ENCODE peak calls at places on chromosomes 7 and 10, in seven cellular contexts. C is GM23248, M is SK-N-SH, P is neural progenitor cell, V is MM.1S, U is OCI-LY7, Q is HCT116. I is an unnamed sample.

GRCh38 chr7:131595699-131596098 is 39.3 kb upstream of the PODXL start:
- DNase-seq in C (no peak), M (no peak), P (no peak), V (no peak), U (no peak), Q (no peak), I (no peak)

GRCh38 chr10:117431160-117431559 is 55.9 kb upstream of the PDZD8 start:
- DNase-seq in C (peak; percentile 87), M (no peak), P (peak; percentile 30), V (no peak), U (no peak), Q (peak; percentile 28), I (peak; percentile 60)

GRCh38 chr7:120805636-120806388 is 52.1 kb downstream of the TSPAN12 start:
- DNase-seq in C (peak; percentile 62), M (peak; percentile 59), P (peak; percentile 80), V (peak; percentile 79), U (peak; percentile 66), Q (peak; percentile 40), I (peak; percentile 28)

GRCh38 chr7:33874943-33875342 is 30.4 kb upstream of the BMPER start:
- DNase-seq in C (peak; percentile 92), M (no peak), P (no peak), V (no peak), U (no peak), Q (no peak), I (no peak)

GRCh38 chr7:71206183-71206582 is 74.2 kb downstream of the GALNT17 start:
- DNase-seq in C (no peak), M (no peak), P (no peak), V (no peak), U (no peak), Q (no peak), I (no peak)

GRCh38 chr7:47816647-47817046 is 131.6 kb downstream of the PKD1L1 start:
- DNase-seq in C (peak; percentile 89), M (no peak), P (no peak), V (no peak), U (no peak), Q (no peak), I (peak; percentile 39)

GRCh38 chr10:117462424-117462792 is 80.1 kb upstream of the EMX2 start:
- DNase-seq in C (peak; percentile 62), M (no peak), P (peak; percentile 35), V (no peak), U (no peak), Q (no peak), I (no peak)

GRCh38 chr10:51569467-51569866 is 129.9 kb downstream of the CSTF2T start:
- DNase-seq in C (no peak), M (no peak), P (no peak), V (peak; percentile 58), U (no peak), Q (no peak), I (no peak)

GRCh38 chr7:36019966-36020365 is 133.1 kb upstream of the EEPD1 start:
- DNase-seq in C (no peak), M (no peak), P (no peak), V (no peak), U (no peak), Q (no peak), I (no peak)

GRCh38 chr7:83326223-83326622 is 163.5 kb upstream of the PCLO start:
- DNase-seq in C (no peak), M (no peak), P (no peak), V (no peak), U (no peak), Q (no peak), I (no peak)

GRCh38 chr7:115679976-115680375 is 350.6 kb downstream of the TFEC start:
- DNase-seq in C (peak; percentile 70), M (peak; percentile 4), P (peak; percentile 72), V (peak; percentile 43), U (peak; percentile 5), Q (peak; percentile 38), I (peak; percentile 29)

GRCh38 chr7:23474098-23474828 is 4.0 kb upstream of the IGF2BP3 start:
- DNase-seq in C (peak; percentile 99), M (peak; percentile 94), P (peak; percentile 99), V (peak; percentile 95), U (peak; percentile 99), Q (peak; percentile 90), I (peak; percentile 91)

GRCh38 chr7:127812540-127812939 is 160.5 kb downstream of the SND1 start:
- DNase-seq in C (no peak), M (no peak), P (no peak), V (no peak), U (no peak), Q (no peak), I (no peak)

GRCh38 chr10:88437411-88437810 is 145.7 kb downstream of the RNLS start:
- DNase-seq in C (no peak), M (no peak), P (no peak), V (no peak), U (no peak), Q (no peak), I (peak; percentile 47)

GRCh38 chr10:87864497-87865059 is 1.2 kb downstream of the PTEN start:
- DNase-seq in C (peak; percentile 33), M (no peak), P (peak; percentile 68), V (no peak), U (peak; percentile 60), Q (no peak), I (peak; percentile 43)

GRCh38 chr10:69460576-69461242 is 9.4 kb downstream of the TSPAN15 start:
- DNase-seq in C (no peak), M (no peak), P (no peak), V (no peak), U (no peak), Q (no peak), I (no peak)

GRCh38 chr7:75971309-75971960 is 23.0 kb downstream of the TMEM120A start:
- DNase-seq in C (no peak), M (no peak), P (no peak), V (no peak), U (no peak), Q (no peak), I (no peak)

GRCh38 chr10:111875760-111876159 is 307.8 kb downstream of the GPAM start:
- DNase-seq in C (peak; percentile 2), M (no peak), P (no peak), V (no peak), U (no peak), Q (no peak), I (no peak)

DNA sequence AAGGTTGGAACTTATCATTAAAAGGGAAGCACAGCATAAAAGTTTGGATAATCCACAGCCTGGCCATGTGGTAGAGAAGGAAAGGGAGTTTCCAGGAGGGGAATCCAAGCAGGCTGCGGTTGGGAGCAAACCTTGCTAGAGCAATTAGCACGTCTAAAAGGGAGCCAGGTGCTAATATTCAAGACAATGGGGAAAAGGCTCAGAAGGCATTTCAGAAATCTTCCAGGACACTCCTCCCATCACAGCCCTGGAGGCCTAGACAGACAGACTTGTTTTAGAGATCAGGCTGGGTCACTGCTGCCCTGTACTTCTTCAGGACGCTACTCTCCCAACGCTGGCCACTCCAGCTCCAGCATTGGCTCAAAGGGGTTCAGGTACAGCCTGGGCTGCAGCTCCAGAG is 96.2 kb upstream of the KAT6B start:
- DNase-seq in C (no peak), M (no peak), P (no peak), V (no peak), U (no peak), Q (no peak), I (no peak)
- H2AFZ ChIP-seq in C (no peak overlapping the region), M (no peak overlapping the region), P (peak overlapping the region; percentile 32), V (no peak overlapping the region), U (no peak overlapping the region), Q (no peak overlapping the region), I (no peak overlapping the region)

DNA sequence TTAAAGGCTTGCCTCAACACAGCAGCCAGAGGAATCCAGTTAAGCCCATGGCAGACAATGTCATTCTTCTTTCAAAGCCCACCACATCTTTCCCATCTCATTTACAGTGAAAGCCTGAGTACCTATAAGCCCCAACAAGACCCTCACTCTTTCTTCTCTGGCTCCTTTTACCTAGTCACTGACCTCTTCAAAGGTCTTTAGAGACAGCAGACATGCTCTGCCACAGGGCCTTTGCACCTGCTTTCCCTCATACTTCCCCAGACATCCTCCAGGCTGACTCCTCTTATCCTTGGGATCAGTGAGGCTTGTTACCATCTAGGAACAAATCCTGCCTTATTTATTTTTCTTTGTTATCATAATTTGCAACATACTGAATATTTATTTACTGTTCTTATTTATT is 17.8 kb downstream of the HYAL4 start:
- DNase-seq in C (no peak), M (no peak), P (no peak), V (no peak), U (no peak), Q (no peak), I (no peak)
- H2AFZ ChIP-seq in C (no peak overlapping the region), M (no peak overlapping the region), P (no peak overlapping the region), V (no peak overlapping the region), U (no peak overlapping the region), Q (no peak overlapping the region), I (no peak overlapping the region)

DNA sequence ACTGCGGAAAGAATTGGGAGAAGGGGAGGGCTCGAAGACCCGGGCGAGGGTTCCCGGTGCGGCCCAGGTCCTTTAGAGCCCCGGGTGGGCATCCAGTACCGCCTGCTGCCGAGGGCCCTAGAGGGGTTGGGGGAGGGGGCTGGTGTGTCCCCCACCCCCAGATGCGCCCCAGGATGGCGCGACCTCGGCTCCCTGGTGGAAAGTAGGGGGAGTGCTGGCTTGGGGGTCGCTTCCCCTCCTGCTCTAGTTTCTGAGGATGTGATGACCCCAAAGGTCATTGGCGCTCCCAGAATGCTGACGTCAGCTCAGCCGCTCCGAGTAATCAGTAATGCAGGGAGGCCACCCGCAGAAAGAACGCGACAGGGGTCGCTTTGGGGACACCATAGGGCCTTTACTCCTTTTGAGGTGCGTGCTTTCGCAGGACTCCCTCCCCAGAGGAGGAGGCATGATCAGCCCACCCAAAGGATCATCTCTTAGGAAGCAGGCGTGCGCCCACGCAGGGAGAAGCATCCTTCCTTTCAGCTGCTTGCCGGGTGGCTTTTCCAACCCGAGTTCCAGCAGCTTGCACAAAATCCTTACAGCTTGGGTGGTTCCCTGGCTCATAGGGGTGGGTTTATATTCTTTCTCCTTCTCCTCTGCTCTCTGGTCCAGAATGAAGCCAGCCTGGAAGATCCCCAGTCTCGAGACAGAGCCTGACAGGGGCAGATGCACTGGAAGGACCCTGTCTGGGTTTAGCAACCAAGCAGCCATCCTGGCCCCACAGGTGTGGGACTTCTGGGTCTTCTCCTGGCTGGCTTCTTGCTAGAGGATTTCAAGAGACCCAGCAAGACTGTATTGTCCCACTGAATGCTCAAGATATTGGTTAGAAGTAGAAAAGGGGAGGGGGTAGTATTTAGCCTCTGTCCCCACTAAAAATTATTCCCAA is 1.3 kb upstream of the PRKAG2 start:
- DNase-seq in C (no peak), M (peak; percentile 73), P (peak; percentile 46), V (no peak), U (no peak), Q (no peak), I (no peak)
- H2AFZ ChIP-seq in C (no peak overlapping the region), M (no peak overlapping the region), P (peak overlapping the region; percentile 96), V (no peak overlapping the region), U (no peak overlapping the region), Q (no peak overlapping the region), I (no peak overlapping the region)

GRCh38 chr7:559396-559705 is 39.7 kb upstream of the PDGFA start:
- DNase-seq in C (no peak), M (no peak), P (no peak), V (no peak), U (no peak), Q (no peak), I (no peak)

GRCh38 chr7:556427-556826 is 36.8 kb upstream of the PDGFA start:
- DNase-seq in C (no peak), M (no peak), P (no peak), V (no peak), U (no peak), Q (no peak), I (no peak)

GRCh38 chr7:555551-556160 is 36.0 kb upstream of the PDGFA start:
- DNase-seq in C (no peak), M (no peak), P (no peak), V (no peak), U (no peak), Q (no peak), I (no peak)

GRCh38 chr7:556837-557555 is 37.4 kb upstream of the PDGFA start:
- DNase-seq in C (no peak), M (no peak), P (no peak), V (no peak), U (no peak), Q (no peak), I (no peak)

GRCh38 chr7:557556-557877 is 37.9 kb upstream of the PDGFA start:
- DNase-seq in C (no peak), M (no peak), P (no peak), V (no peak), U (no peak), Q (no peak), I (no peak)
- H2AFZ ChIP-seq in C (no peak overlapping the region), M (no peak overlapping the region), P (no peak overlapping the region), V (no peak overlapping the region), U (no peak overlapping the region), Q (no peak overlapping the region), I (no peak overlapping the region)

I was measured in mammary epithelial cell.